ENCODE peak calls at places on chromosomes 11 and 22, in eight cellular contexts. Z is ovary; R is AG10803; S is left lung; J is pancreas; C is stimulated activated CD4-positive, alpha-beta T cell treated with anti-CD3 and anti-CD28 coated beads, TNF-alpha, amount 100 ng/mL, for 24 hours; M is COR-L47; V is hepatocyte. A is an unnamed sample.

GRCh38 chr22:17772249-17772962 is 1.9 kb downstream of the BID start:
- DNase-seq in Z (no peak), R (no peak), S (no peak), J (no peak), C (no peak), M (no peak), V (no peak), A (peak; percentile 60)

GRCh38 chr11:117924631-117925170 is 4.5 kb downstream of the TMPRSS13 start:
- DNase-seq in Z (no peak), R (no peak), S (no peak), J (no peak), C (no peak), M (no peak), V (no peak), A (peak; percentile 41)

GRCh38 chr22:24965822-24966626 is 13.5 kb downstream of the KIAA1671 start:
- DNase-seq in Z (peak; percentile 73), R (no peak), S (peak; percentile 83), J (peak; percentile 87), C (no peak), M (no peak), V (no peak), A (no peak)

GRCh38 chr11:111378773-111379499 is at the start of gene POU2AF1:
- DNase-seq in Z (no peak), R (peak; percentile 36), S (no peak), J (no peak), C (peak; percentile 80), M (no peak), V (no peak), A (no peak)

GRCh38 chr11:19869466-19869865 is 156.8 kb downstream of the NAV2 start:
- DNase-seq in Z (no peak), R (no peak), S (no peak), J (no peak), C (no peak), M (peak; percentile 59), V (no peak), A (no peak)

GRCh38 chr11:133903875-133904817 is 52.6 kb downstream of the IGSF9B start:
- DNase-seq in Z (no peak), R (no peak), S (peak; percentile 13), J (no peak), C (no peak), M (no peak), V (no peak), A (peak; percentile 53)

GRCh38 chr11:113730887-113731726 is 25.0 kb upstream of the TMPRSS5 start:
- DNase-seq in Z (peak; percentile 11), R (peak; percentile 65), S (peak; percentile 33), J (peak; percentile 25), C (no peak), M (peak; percentile 39), V (peak; percentile 80), A (no peak)

GRCh38 chr11:1303196-1303821 is 6.1 kb downstream of the TOLLIP start:
- DNase-seq in Z (peak; percentile 6), R (no peak), S (no peak), J (peak; percentile 39), C (no peak), M (no peak), V (peak; percentile 4), A (no peak)

GRCh38 chr22:42300286-42301071 is 30.0 kb upstream of the TCF20 start:
- DNase-seq in Z (no peak), R (no peak), S (peak; percentile 51), J (no peak), C (peak; percentile 32), M (no peak), V (peak; percentile 50), A (no peak)

GRCh38 chr11:78256962-78257361 is 68.2 kb downstream of the USP35 start:
- DNase-seq in Z (peak; percentile 87), R (peak; percentile 85), S (peak; percentile 90), J (peak; percentile 80), C (no peak), M (no peak), V (peak; percentile 45), A (peak; percentile 88)

GRCh38 chr22:18056161-18056666 is 21.6 kb upstream of the PEX26 start:
- DNase-seq in Z (no peak), R (peak; percentile 84), S (no peak), J (no peak), C (no peak), M (no peak), V (peak; percentile 74), A (no peak)

GRCh38 chr11:64637346-64638016 is 46.5 kb downstream of the SLC22A12 start:
- DNase-seq in Z (no peak), R (no peak), S (no peak), J (no peak), C (no peak), M (no peak), V (no peak), A (no peak)

GRCh38 chr11:36361472-36361871 is 65.4 kb downstream of the PRR5L start:
- DNase-seq in Z (no peak), R (peak; percentile 15), S (no peak), J (no peak), C (no peak), M (no peak), V (no peak), A (no peak)

GRCh38 chr11:64655901-64656601 is 65.0 kb downstream of the SLC22A12 start:
- DNase-seq in Z (no peak), R (peak; percentile 69), S (no peak), J (no peak), C (no peak), M (no peak), V (no peak), A (no peak)

GRCh38 chr11:19880088-19880345 is 167.4 kb downstream of the NAV2 start:
- DNase-seq in Z (no peak), R (no peak), S (no peak), J (no peak), C (no peak), M (no peak), V (no peak), A (no peak)

GRCh38 chr22:44313385-44314006 is 745 bp upstream of the SHISAL1 start:
- DNase-seq in Z (no peak), R (no peak), S (no peak), J (no peak), C (no peak), M (no peak), V (no peak), A (no peak)

GRCh38 chr22:25166266-25167056 is 33.2 kb upstream of the CRYBB3 start:
- DNase-seq in Z (no peak), R (no peak), S (no peak), J (no peak), C (no peak), M (no peak), V (no peak), A (no peak)

GRCh38 chr11:65224939-65225283 is 36.9 kb upstream of the POLA2 start:
- DNase-seq in Z (peak; percentile 26), R (peak; percentile 70), S (peak; percentile 75), J (no peak), C (no peak), M (no peak), V (peak; percentile 86), A (peak; percentile 84)

GRCh38 chr11:118370774-118371173 is 11.4 kb downstream of the UBE4A start:
- DNase-seq in Z (no peak), R (no peak), S (no peak), J (no peak), C (no peak), M (no peak), V (no peak), A (no peak)

GRCh38 chr11:20125927-20126326 is 34.3 kb downstream of the DBX1 start:
- DNase-seq in Z (no peak), R (peak; percentile 43), S (no peak), J (no peak), C (no peak), M (no peak), V (no peak), A (no peak)

GRCh38 chr22:19632671-19633148 is 81.6 kb upstream of the SEPTIN5 start:
- DNase-seq in Z (no peak), R (no peak), S (no peak), J (no peak), C (no peak), M (no peak), V (no peak), A (peak; percentile 47)

GRCh38 chr11:123481647-123482046 is 51.6 kb downstream of the GRAMD1B start:
- DNase-seq in Z (no peak), R (no peak), S (no peak), J (no peak), C (no peak), M (no peak), V (no peak), A (no peak)

GRCh38 chr22:46054091-46054877 is 77.3 kb upstream of the WNT7B start:
- DNase-seq in Z (peak; percentile 84), R (peak; percentile 88), S (peak; percentile 73), J (peak; percentile 74), C (no peak), M (peak; percentile 82), V (no peak), A (peak; percentile 90)

GRCh38 chr11:130223291-130223971 is 63.8 kb downstream of the ST14 start:
- DNase-seq in Z (no peak), R (no peak), S (no peak), J (no peak), C (no peak), M (no peak), V (no peak), A (no peak)

GRCh38 chr22:41180926-41181325 is 24.2 kb upstream of the L3MBTL2 start:
- DNase-seq in Z (no peak), R (no peak), S (no peak), J (no peak), C (no peak), M (no peak), V (no peak), A (no peak)

GRCh38 chr22:45452565-45453449 is 39.3 kb downstream of the RIBC2 start:
- DNase-seq in Z (no peak), R (peak; percentile 87), S (no peak), J (no peak), C (no peak), M (no peak), V (no peak), A (no peak)

GRCh38 chr11:96045622-96046456 is 121.9 kb upstream of the MTMR2 start:
- DNase-seq in Z (peak; percentile 64), R (peak; percentile 93), S (no peak), J (peak; percentile 30), C (no peak), M (no peak), V (peak; percentile 74), A (peak; percentile 67)

GRCh38 chr22:19522881-19523239 is 1.4 kb downstream of the CLDN5 start:
- DNase-seq in Z (no peak), R (no peak), S (no peak), J (no peak), C (no peak), M (no peak), V (no peak), A (no peak)

GRCh38 chr11:14971865-14972580 is at the start of gene CALCA:
- DNase-seq in Z (no peak), R (no peak), S (no peak), J (no peak), C (no peak), M (no peak), V (no peak), A (no peak)

GRCh38 chr11:70002433-70002832 is 75.7 kb upstream of the ANO1 start:
- DNase-seq in Z (no peak), R (no peak), S (no peak), J (no peak), C (peak; percentile 2), M (no peak), V (no peak), A (no peak)

GRCh38 chr22:35064664-35065063 is 1.3 kb upstream of the ISX start:
- DNase-seq in Z (no peak), R (no peak), S (no peak), J (no peak), C (no peak), M (no peak), V (peak; percentile 86), A (no peak)

GRCh38 chr11:6321961-6322362 is 1.7 kb upstream of the CAVIN3 start:
- DNase-seq in Z (no peak), R (peak; percentile 55), S (no peak), J (no peak), C (peak; percentile 16), M (peak; percentile 7), V (no peak), A (no peak)

GRCh38 chr11:111730871-111731591 is 35.2 kb downstream of the PPP2R1B start:
- DNase-seq in Z (peak; percentile 66), R (peak; percentile 32), S (no peak), J (peak; percentile 40), C (no peak), M (no peak), V (peak; percentile 61), A (peak; percentile 73)

GRCh38 chr22:46057206-46057605 is 80.2 kb upstream of the WNT7B start:
- DNase-seq in Z (peak; percentile 71), R (no peak), S (peak; percentile 29), J (peak; percentile 32), C (no peak), M (no peak), V (no peak), A (peak; percentile 75)